ENCODE peak calls at places on chromosomes 7 and 10, in five cellular contexts. One of them, this sample, is unnamed.

GRCh38 chr7:36406156-36406555 is 16.5 kb downstream of the ANLN start:
- DNase-seq in mammary epithelial cell: no peak
- DNase-seq in GM23248: no peak
- DNase-seq in PC-3: no peak
- DNase-seq in fibroblast of lung: no peak
- DNase-seq in this sample: no peak

GRCh38 chr10:1006573-1006972 is 18.3 kb downstream of the GTPBP4 start:
- DNase-seq in fibroblast of lung: no peak
- DNase-seq in PC-3: no peak
- DNase-seq in mammary epithelial cell: no peak
- DNase-seq in GM23248: no peak
- DNase-seq in this sample: no peak

GRCh38 chr10:47152861-47153349 is 147.1 kb upstream of the GDF10 start:
- DNase-seq in fibroblast of lung: no peak
- DNase-seq in mammary epithelial cell: peak; percentile 89
- DNase-seq in GM23248: peak; percentile 51
- DNase-seq in PC-3: peak; percentile 54
- DNase-seq in this sample: no peak

GRCh38 chr7:148856035-148856881 is 27.8 kb downstream of the EZH2 start:
- DNase-seq in PC-3: peak; percentile 57
- DNase-seq in fibroblast of lung: peak; percentile 51
- DNase-seq in mammary epithelial cell: peak; percentile 21
- DNase-seq in GM23248: peak; percentile 55
- DNase-seq in this sample: peak; percentile 27

GRCh38 chr10:124010563-124011131 is 82.8 kb downstream of the CHST15 start:
- DNase-seq in fibroblast of lung: no peak
- DNase-seq in PC-3: no peak
- DNase-seq in mammary epithelial cell: no peak
- DNase-seq in GM23248: no peak
- DNase-seq in this sample: no peak

GRCh38 chr10:72847681-72848080 is 45.9 kb upstream of the OIT3 start:
- DNase-seq in PC-3: peak; percentile 87
- DNase-seq in mammary epithelial cell: peak; percentile 56
- DNase-seq in GM23248: peak; percentile 7
- DNase-seq in fibroblast of lung: no peak
- DNase-seq in this sample: no peak

GRCh38 chr7:159099711-159100231 is 44.9 kb downstream of the VIPR2 start:
- DNase-seq in mammary epithelial cell: no peak
- DNase-seq in fibroblast of lung: no peak
- DNase-seq in GM23248: no peak
- DNase-seq in PC-3: no peak
- DNase-seq in this sample: no peak

GRCh38 chr10:44259090-44259874 is 125.6 kb downstream of the CXCL12 start:
- DNase-seq in mammary epithelial cell: no peak
- DNase-seq in fibroblast of lung: no peak
- DNase-seq in PC-3: no peak
- DNase-seq in GM23248: no peak
- DNase-seq in this sample: peak; percentile 78

GRCh38 chr7:34939175-34939574 is 98.1 kb downstream of the DPY19L1 start:
- DNase-seq in PC-3: peak; percentile 59
- DNase-seq in fibroblast of lung: peak; percentile 86
- DNase-seq in mammary epithelial cell: no peak
- DNase-seq in GM23248: peak; percentile 29
- DNase-seq in this sample: peak; percentile 29

GRCh38 chr7:486216-486743 is 33.4 kb downstream of the PDGFA start:
- DNase-seq in fibroblast of lung: no peak
- DNase-seq in mammary epithelial cell: no peak
- DNase-seq in GM23248: no peak
- DNase-seq in PC-3: no peak
- DNase-seq in this sample: no peak

GRCh38 chr10:91908358-91909177 is 718 bp downstream of the FGFBP3 start:
- DNase-seq in PC-3: peak; percentile 83
- DNase-seq in GM23248: peak; percentile 79
- DNase-seq in fibroblast of lung: peak; percentile 80
- DNase-seq in mammary epithelial cell: peak; percentile 71
- DNase-seq in this sample: peak; percentile 88

GRCh38 chr7:137967143-137968018 is 34.5 kb downstream of the CREB3L2 start:
- DNase-seq in GM23248: peak; percentile 71
- DNase-seq in fibroblast of lung: peak; percentile 48
- DNase-seq in PC-3: peak; percentile 40
- DNase-seq in mammary epithelial cell: no peak
- DNase-seq in this sample: peak; percentile 50

GRCh38 chr7:39672176-39672575 is 48.8 kb downstream of the RALA start:
- DNase-seq in fibroblast of lung: no peak
- DNase-seq in PC-3: no peak
- DNase-seq in mammary epithelial cell: no peak
- DNase-seq in GM23248: no peak
- DNase-seq in this sample: no peak

GRCh38 chr10:78577673-78578072 is 491.1 kb upstream of the ZMIZ1 start:
- DNase-seq in mammary epithelial cell: no peak
- DNase-seq in PC-3: peak; percentile 68
- DNase-seq in fibroblast of lung: no peak
- DNase-seq in GM23248: no peak
- DNase-seq in this sample: no peak

GRCh38 chr10:131959841-131960240 is 21.9 kb downstream of the BNIP3 start:
- DNase-seq in mammary epithelial cell: no peak
- DNase-seq in fibroblast of lung: no peak
- DNase-seq in GM23248: no peak
- DNase-seq in PC-3: no peak
- DNase-seq in this sample: no peak

GRCh38 chr10:81957976-81958375 is 83.0 kb downstream of the NRG3 start:
- DNase-seq in PC-3: no peak
- DNase-seq in fibroblast of lung: no peak
- DNase-seq in GM23248: no peak
- DNase-seq in mammary epithelial cell: no peak
- DNase-seq in this sample: no peak

GRCh38 chr10:89352802-89353201 is 25.0 kb downstream of the IFIT3 start:
- DNase-seq in PC-3: no peak
- DNase-seq in mammary epithelial cell: no peak
- DNase-seq in GM23248: no peak
- DNase-seq in fibroblast of lung: no peak
- DNase-seq in this sample: no peak

GRCh38 chr10:71748671-71749191 is 24.6 kb downstream of the VSIR start:
- DNase-seq in fibroblast of lung: no peak
- DNase-seq in GM23248: no peak
- DNase-seq in mammary epithelial cell: no peak
- DNase-seq in PC-3: no peak
- DNase-seq in this sample: no peak

GRCh38 chr7:151312831-151313809 is 28.5 kb upstream of the NUB1 start:
- DNase-seq in PC-3: no peak
- DNase-seq in fibroblast of lung: no peak
- DNase-seq in GM23248: no peak
- DNase-seq in mammary epithelial cell: no peak
- DNase-seq in this sample: no peak

GRCh38 chr10:69474688-69475432 is 23.6 kb downstream of the TSPAN15 start:
- DNase-seq in fibroblast of lung: peak; percentile 62
- DNase-seq in PC-3: peak; percentile 97
- DNase-seq in GM23248: peak; percentile 88
- DNase-seq in mammary epithelial cell: peak; percentile 42
- DNase-seq in this sample: peak; percentile 67

GRCh38 chr10:14327535-14327934 is 3.2 kb downstream of the FRMD4A start:
- DNase-seq in PC-3: no peak
- DNase-seq in fibroblast of lung: no peak
- DNase-seq in mammary epithelial cell: no peak
- DNase-seq in GM23248: no peak
- DNase-seq in this sample: no peak

GRCh38 chr7:57403601-57404342 is 46.2 kb upstream of the ZNF716 start:
- DNase-seq in PC-3: peak; percentile 28
- DNase-seq in mammary epithelial cell: no peak
- DNase-seq in GM23248: no peak
- DNase-seq in fibroblast of lung: no peak
- DNase-seq in this sample: no peak

GRCh38 chr7:148110097-148110868 is 480.3 kb upstream of the C7orf33 start:
- DNase-seq in fibroblast of lung: no peak
- DNase-seq in GM23248: no peak
- DNase-seq in PC-3: peak; percentile 22
- DNase-seq in mammary epithelial cell: no peak
- DNase-seq in this sample: peak; percentile 62

GRCh38 chr10:8150401-8150905 is 96.0 kb downstream of the GATA3 start:
- DNase-seq in PC-3: no peak
- DNase-seq in mammary epithelial cell: no peak
- DNase-seq in fibroblast of lung: no peak
- DNase-seq in GM23248: no peak
- DNase-seq in this sample: no peak

GRCh38 chr10:59131673-59132072 is 44.8 kb upstream of the PHYHIPL start:
- DNase-seq in GM23248: no peak
- DNase-seq in PC-3: no peak
- DNase-seq in mammary epithelial cell: no peak
- DNase-seq in fibroblast of lung: no peak
- DNase-seq in this sample: no peak

GRCh38 chr10:83919187-83919586 is 220.1 kb upstream of the GHITM start:
- DNase-seq in PC-3: no peak
- DNase-seq in mammary epithelial cell: no peak
- DNase-seq in GM23248: no peak
- DNase-seq in fibroblast of lung: no peak
- DNase-seq in this sample: no peak

GRCh38 chr7:2687338-2687869 is 598 bp upstream of the AMZ1 start:
- DNase-seq in fibroblast of lung: no peak
- DNase-seq in GM23248: peak; percentile 89
- DNase-seq in PC-3: no peak
- DNase-seq in mammary epithelial cell: no peak
- DNase-seq in this sample: no peak

GRCh38 chr7:2689343-2689847 is 1.4 kb downstream of the AMZ1 start:
- DNase-seq in mammary epithelial cell: no peak
- DNase-seq in GM23248: no peak
- DNase-seq in fibroblast of lung: no peak
- DNase-seq in PC-3: no peak
- DNase-seq in this sample: no peak

GRCh38 chr7:2686101-2686500 is 1.9 kb upstream of the AMZ1 start:
- DNase-seq in PC-3: no peak
- DNase-seq in fibroblast of lung: no peak
- DNase-seq in mammary epithelial cell: no peak
- DNase-seq in GM23248: no peak
- DNase-seq in this sample: no peak

GRCh38 chr7:2688409-2689342 is 674 bp downstream of the AMZ1 start:
- DNase-seq in PC-3: no peak
- DNase-seq in GM23248: peak; percentile 55
- DNase-seq in fibroblast of lung: no peak
- DNase-seq in mammary epithelial cell: no peak
- DNase-seq in this sample: no peak

GRCh38 chr7:2687881-2688318 is at the start of gene AMZ1:
- DNase-seq in PC-3: no peak
- DNase-seq in mammary epithelial cell: no peak
- DNase-seq in GM23248: peak; percentile 67
- DNase-seq in fibroblast of lung: no peak
- DNase-seq in this sample: no peak
- TF ChIP-seq EZH2 in PC-3: no peak
- TF ChIP-seq EZH2 in mammary epithelial cell: no peak
- TF ChIP-seq EZH2 in GM23248: no peak
- TF ChIP-seq EZH2 in fibroblast of lung: no peak
- TF ChIP-seq EZH2 in this sample: peak; percentile 54

GRCh38 chr7:27175626-27176342 is 1.7 kb upstream of the HOXA10 start:
- DNase-seq in fibroblast of lung: no peak
- DNase-seq in mammary epithelial cell: no peak
- DNase-seq in PC-3: no peak
- DNase-seq in GM23248: peak; percentile 78
- DNase-seq in this sample: no peak
- TF ChIP-seq EZH2 in fibroblast of lung: no peak
- TF ChIP-seq EZH2 in mammary epithelial cell: no peak
- TF ChIP-seq EZH2 in PC-3: no peak
- TF ChIP-seq EZH2 in GM23248: no peak
- TF ChIP-seq EZH2 in this sample: no peak

GRCh38 chr7:155426543-155427410 is 31.2 kb upstream of the EN2 start:
- DNase-seq in PC-3: no peak
- DNase-seq in fibroblast of lung: no peak
- DNase-seq in GM23248: no peak
- DNase-seq in mammary epithelial cell: no peak
- DNase-seq in this sample: no peak
- TF ChIP-seq EZH2 in PC-3: no peak
- TF ChIP-seq EZH2 in fibroblast of lung: no peak
- TF ChIP-seq EZH2 in GM23248: no peak
- TF ChIP-seq EZH2 in mammary epithelial cell: no peak
- TF ChIP-seq EZH2 in this sample: no peak

GRCh38 chr7:54663603-54664234 is 95.3 kb downstream of the SEC61G start:
- DNase-seq in GM23248: no peak
- DNase-seq in fibroblast of lung: no peak
- DNase-seq in mammary epithelial cell: no peak
- DNase-seq in PC-3: no peak
- DNase-seq in this sample: no peak
- TF ChIP-seq EZH2 in GM23248: no peak
- TF ChIP-seq EZH2 in fibroblast of lung: no peak
- TF ChIP-seq EZH2 in mammary epithelial cell: peak; percentile 51
- TF ChIP-seq EZH2 in PC-3: no peak
- TF ChIP-seq EZH2 in this sample: no peak

GRCh38 chr7:29194206-29194593 is 375 bp upstream of the CHN2 start:
- DNase-seq in PC-3: no peak
- DNase-seq in mammary epithelial cell: no peak
- DNase-seq in GM23248: peak; percentile 10
- DNase-seq in fibroblast of lung: no peak
- DNase-seq in this sample: peak; percentile 45
- TF ChIP-seq EZH2 in PC-3: no peak
- TF ChIP-seq EZH2 in mammary epithelial cell: no peak
- TF ChIP-seq EZH2 in GM23248: no peak
- TF ChIP-seq EZH2 in fibroblast of lung: no peak
- TF ChIP-seq EZH2 in this sample: no peak

GRCh38 chr10:133530506-133530905 is 3.3 kb downstream of the CYP2E1 start:
- DNase-seq in mammary epithelial cell: no peak
- DNase-seq in PC-3: no peak
- DNase-seq in GM23248: no peak
- DNase-seq in fibroblast of lung: no peak
- DNase-seq in this sample: no peak

GRCh38 chr10:133529576-133529946 is 2.4 kb downstream of the CYP2E1 start:
- DNase-seq in fibroblast of lung: no peak
- DNase-seq in mammary epithelial cell: no peak
- DNase-seq in GM23248: no peak
- DNase-seq in PC-3: no peak
- DNase-seq in this sample: no peak

GRCh38 chr10:133527779-133528271 is 662 bp downstream of the CYP2E1 start:
- DNase-seq in mammary epithelial cell: peak; percentile 13
- DNase-seq in PC-3: no peak
- DNase-seq in GM23248: peak; percentile 10
- DNase-seq in fibroblast of lung: no peak
- DNase-seq in this sample: no peak

GRCh38 chr10:133528296-133528844 is 1.2 kb downstream of the CYP2E1 start:
- DNase-seq in fibroblast of lung: no peak
- DNase-seq in PC-3: peak; percentile 10
- DNase-seq in mammary epithelial cell: peak; percentile 18
- DNase-seq in GM23248: peak; percentile 41
- DNase-seq in this sample: no peak

DNA sequence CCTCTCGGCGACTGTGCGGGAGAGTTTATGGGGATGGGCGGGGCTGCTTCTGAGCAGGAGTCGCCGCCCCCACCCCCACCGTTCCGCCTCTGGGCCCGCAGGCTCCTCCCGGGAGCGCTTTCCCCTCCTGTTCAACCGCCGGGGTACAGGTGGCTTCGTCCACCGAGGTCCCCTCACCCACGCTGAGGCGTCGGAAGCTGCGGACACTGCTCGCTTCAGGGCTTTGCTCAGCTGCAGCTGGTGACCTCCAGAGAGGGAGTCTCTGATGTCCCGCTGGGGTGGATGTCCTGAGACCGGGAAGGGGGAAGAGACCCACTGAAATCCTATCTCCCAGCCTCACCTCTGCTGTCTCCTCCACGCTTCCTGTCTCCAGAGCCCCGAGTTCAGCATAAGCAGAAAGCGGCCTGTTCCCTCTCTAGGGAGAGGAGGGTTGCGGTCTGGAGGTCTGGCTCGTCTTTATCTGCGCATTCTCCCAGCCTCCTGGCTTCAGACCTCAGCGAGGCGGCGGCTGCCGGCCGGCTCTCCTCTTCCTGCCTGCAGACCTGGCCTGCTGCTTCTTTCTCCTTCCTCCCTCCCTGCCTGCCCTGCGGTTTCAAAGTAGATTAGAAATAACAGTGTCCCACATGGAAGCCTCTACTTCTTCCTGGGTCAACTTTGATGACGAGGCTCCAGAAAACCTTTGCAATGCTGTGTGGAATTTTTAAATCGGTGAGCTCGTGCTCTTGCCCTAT is 1.8 kb downstream of the CYP2E1 start:
- DNase-seq in GM23248: peak; percentile 35
- DNase-seq in PC-3: peak; percentile 40
- DNase-seq in fibroblast of lung: no peak
- DNase-seq in mammary epithelial cell: no peak
- DNase-seq in this sample: no peak
- TF ChIP-seq EZH2 in GM23248: no peak
- TF ChIP-seq EZH2 in PC-3: no peak
- TF ChIP-seq EZH2 in fibroblast of lung: no peak
- TF ChIP-seq EZH2 in mammary epithelial cell: peak; percentile 73
- TF ChIP-seq EZH2 in this sample: no peak